ENCODE peak calls at places on chromosome 15, in five cellular contexts. One of them, this sample, is unnamed.

GRCh38 chr15:65375871-65376552 is 1.8 kb downstream of the IGDCC3 start:
- DNase-seq in psoas muscle: no peak
- DNase-seq in cardiac fibroblast: no peak
- DNase-seq in SK-N-SH: no peak
- DNase-seq in AG04449: no peak
- DNase-seq in this sample: no peak

GRCh38 chr15:87207251-87207650 is 1049.3 kb downstream of the NTRK3 start:
- DNase-seq in psoas muscle: no peak
- DNase-seq in cardiac fibroblast: no peak
- DNase-seq in SK-N-SH: no peak
- DNase-seq in AG04449: no peak
- DNase-seq in this sample: no peak

GRCh38 chr15:64693134-64693533 is 82.3 kb downstream of the RBPMS2 start:
- DNase-seq in psoas muscle: peak
- DNase-seq in cardiac fibroblast: peak
- DNase-seq in SK-N-SH: no peak
- DNase-seq in AG04449: peak
- DNase-seq in this sample: peak

GRCh38 chr15:38702178-38702912 is 137.7 kb upstream of the RASGRP1 start:
- DNase-seq in psoas muscle: no peak
- DNase-seq in cardiac fibroblast: no peak
- DNase-seq in SK-N-SH: peak
- DNase-seq in AG04449: no peak
- DNase-seq in this sample: no peak

GRCh38 chr15:70627734-70628541 is 135.4 kb downstream of the UACA start:
- DNase-seq in psoas muscle: no peak
- DNase-seq in cardiac fibroblast: no peak
- DNase-seq in SK-N-SH: peak
- DNase-seq in AG04449: no peak
- DNase-seq in this sample: no peak

GRCh38 chr15:90174140-90174891 is 26.8 kb upstream of the SEMA4B start:
- DNase-seq in psoas muscle: peak
- DNase-seq in cardiac fibroblast: peak
- DNase-seq in SK-N-SH: peak
- DNase-seq in AG04449: no peak
- DNase-seq in this sample: no peak

GRCh38 chr15:75109021-75109690 is 85.8 kb downstream of the PPCDC start:
- DNase-seq in psoas muscle: no peak
- DNase-seq in cardiac fibroblast: no peak
- DNase-seq in SK-N-SH: no peak
- DNase-seq in AG04449: no peak
- DNase-seq in this sample: no peak

GRCh38 chr15:51759557-51760070 is 8.2 kb downstream of the TMOD2 start:
- DNase-seq in psoas muscle: no peak
- DNase-seq in cardiac fibroblast: peak
- DNase-seq in SK-N-SH: no peak
- DNase-seq in AG04449: peak
- DNase-seq in this sample: peak

GRCh38 chr15:59283717-59284336 is 77.2 kb downstream of the LDHAL6B start:
- DNase-seq in psoas muscle: no peak
- DNase-seq in cardiac fibroblast: no peak
- DNase-seq in SK-N-SH: no peak
- DNase-seq in AG04449: no peak
- DNase-seq in this sample: no peak

GRCh38 chr15:58631319-58631718 is 118.2 kb downstream of the ADAM10 start:
- DNase-seq in psoas muscle: no peak
- DNase-seq in cardiac fibroblast: no peak
- DNase-seq in SK-N-SH: no peak
- DNase-seq in AG04449: no peak
- DNase-seq in this sample: no peak

GRCh38 chr15:57507111-57507510 is 84.6 kb upstream of the MYZAP start:
- DNase-seq in psoas muscle: no peak
- DNase-seq in cardiac fibroblast: no peak
- DNase-seq in SK-N-SH: no peak
- DNase-seq in AG04449: no peak
- DNase-seq in this sample: no peak

GRCh38 chr15:40847225-40847961 is 3.5 kb downstream of the SPINT1 start:
- DNase-seq in psoas muscle: peak
- DNase-seq in cardiac fibroblast: peak
- DNase-seq in SK-N-SH: peak
- DNase-seq in AG04449: no peak
- DNase-seq in this sample: no peak
- TF ChIP-seq CTCF in psoas muscle: no peak
- TF ChIP-seq CTCF in cardiac fibroblast: no peak
- TF ChIP-seq CTCF in SK-N-SH: no peak
- TF ChIP-seq CTCF in AG04449: no peak
- TF ChIP-seq CTCF in this sample: no peak

GRCh38 chr15:101251830-101252820 is at the start of gene CHSY1:
- DNase-seq in psoas muscle: peak
- DNase-seq in cardiac fibroblast: peak
- DNase-seq in SK-N-SH: peak
- DNase-seq in AG04449: peak
- DNase-seq in this sample: peak
- TF ChIP-seq CTCF in psoas muscle: peak
- TF ChIP-seq CTCF in cardiac fibroblast: no peak
- TF ChIP-seq CTCF in SK-N-SH: peak
- TF ChIP-seq CTCF in AG04449: peak
- TF ChIP-seq CTCF in this sample: peak

GRCh38 chr15:85545185-85545584 is 164.8 kb downstream of the AKAP13 start:
- DNase-seq in psoas muscle: no peak
- DNase-seq in cardiac fibroblast: peak
- DNase-seq in SK-N-SH: no peak
- DNase-seq in AG04449: no peak
- DNase-seq in this sample: no peak
- TF ChIP-seq CTCF in psoas muscle: no peak
- TF ChIP-seq CTCF in cardiac fibroblast: no peak
- TF ChIP-seq CTCF in SK-N-SH: no peak
- TF ChIP-seq CTCF in AG04449: no peak
- TF ChIP-seq CTCF in this sample: no peak

GRCh38 chr15:92683511-92683834 is 27.9 kb upstream of the FAM174B start:
- DNase-seq in psoas muscle: peak
- DNase-seq in cardiac fibroblast: peak
- DNase-seq in SK-N-SH: no peak
- DNase-seq in AG04449: no peak
- DNase-seq in this sample: no peak
- TF ChIP-seq CTCF in psoas muscle: peak
- TF ChIP-seq CTCF in cardiac fibroblast: no peak
- TF ChIP-seq CTCF in SK-N-SH: no peak
- TF ChIP-seq CTCF in AG04449: peak
- TF ChIP-seq CTCF in this sample: peak

GRCh38 chr15:85314139-85314538 is 66.3 kb upstream of the AKAP13 start:
- DNase-seq in psoas muscle: no peak
- DNase-seq in cardiac fibroblast: no peak
- DNase-seq in SK-N-SH: no peak
- DNase-seq in AG04449: no peak
- DNase-seq in this sample: no peak
- TF ChIP-seq CTCF in psoas muscle: no peak
- TF ChIP-seq CTCF in cardiac fibroblast: no peak
- TF ChIP-seq CTCF in SK-N-SH: no peak
- TF ChIP-seq CTCF in AG04449: no peak
- TF ChIP-seq CTCF in this sample: no peak

GRCh38 chr15:85095566-85095965 is 113.9 kb downstream of the PDE8A start:
- DNase-seq in psoas muscle: no peak
- DNase-seq in cardiac fibroblast: no peak
- DNase-seq in SK-N-SH: no peak
- DNase-seq in AG04449: no peak
- DNase-seq in this sample: no peak

GRCh38 chr15:85094685-85095084 is 113.0 kb downstream of the PDE8A start:
- DNase-seq in psoas muscle: no peak
- DNase-seq in cardiac fibroblast: peak
- DNase-seq in SK-N-SH: no peak
- DNase-seq in AG04449: peak
- DNase-seq in this sample: no peak

GRCh38 chr15:85099195-85099803 is 117.6 kb downstream of the PDE8A start:
- DNase-seq in psoas muscle: no peak
- DNase-seq in cardiac fibroblast: no peak
- DNase-seq in SK-N-SH: no peak
- DNase-seq in AG04449: no peak
- DNase-seq in this sample: no peak

GRCh38 chr15:85097706-85098105 is 116.0 kb downstream of the PDE8A start:
- DNase-seq in psoas muscle: no peak
- DNase-seq in cardiac fibroblast: peak
- DNase-seq in SK-N-SH: no peak
- DNase-seq in AG04449: no peak
- DNase-seq in this sample: no peak

DNA sequence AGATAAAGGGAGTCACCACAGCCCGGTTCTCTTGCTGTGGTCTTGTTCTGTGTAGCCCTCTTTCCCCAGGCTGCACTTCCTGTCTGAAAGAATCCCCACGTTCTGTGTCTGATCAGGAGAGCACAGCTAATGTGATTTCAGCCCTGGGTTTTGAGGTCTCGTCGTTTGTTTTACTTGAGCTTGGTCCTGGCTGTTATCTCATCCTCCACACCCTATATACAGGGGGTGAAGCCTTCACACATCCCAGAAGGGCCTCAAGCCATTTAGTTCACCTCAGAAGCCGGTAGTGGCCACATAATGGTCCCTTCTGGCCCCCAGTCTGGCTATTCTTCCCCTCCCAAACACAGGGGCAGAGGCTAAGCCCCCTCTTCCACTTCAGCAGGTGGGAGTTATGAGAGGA is 115.6 kb downstream of the PDE8A start:
- DNase-seq in psoas muscle: no peak
- DNase-seq in cardiac fibroblast: no peak
- DNase-seq in SK-N-SH: no peak
- DNase-seq in AG04449: no peak
- DNase-seq in this sample: no peak
- TF ChIP-seq CTCF in psoas muscle: no peak
- TF ChIP-seq CTCF in cardiac fibroblast: no peak
- TF ChIP-seq CTCF in SK-N-SH: no peak
- TF ChIP-seq CTCF in AG04449: no peak
- TF ChIP-seq CTCF in this sample: no peak

GRCh38 chr15:45276851-45277250 is 24.8 kb downstream of the SLC28A2 start:
- DNase-seq in psoas muscle: no peak
- DNase-seq in cardiac fibroblast: peak
- DNase-seq in SK-N-SH: peak
- DNase-seq in AG04449: no peak
- DNase-seq in this sample: peak
- TF ChIP-seq CTCF in psoas muscle: peak
- TF ChIP-seq CTCF in cardiac fibroblast: peak
- TF ChIP-seq CTCF in SK-N-SH: peak
- TF ChIP-seq CTCF in AG04449: peak
- TF ChIP-seq CTCF in this sample: peak

DNA sequence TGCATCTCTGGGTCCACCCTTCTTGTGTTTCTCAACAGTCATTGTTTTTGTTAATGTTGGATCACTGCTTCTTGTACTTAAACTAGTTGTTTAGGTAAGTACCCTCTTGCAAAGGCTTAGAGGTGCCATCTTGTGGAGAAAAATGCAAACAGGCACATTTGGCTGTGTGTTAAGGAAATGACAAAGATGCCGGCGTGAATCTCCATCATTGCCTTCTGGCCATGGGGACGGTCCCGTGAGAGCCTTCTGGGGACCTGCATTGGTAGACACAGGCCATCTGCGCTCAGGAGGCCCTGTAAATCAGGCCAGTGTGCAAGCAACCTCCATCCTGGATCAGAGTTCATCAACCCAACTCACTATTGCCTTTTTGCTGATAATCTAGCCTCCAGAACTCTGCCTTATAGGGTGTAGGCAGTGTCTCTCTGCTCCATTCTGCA is 158.6 kb upstream of the NR2E3 start:
- DNase-seq in psoas muscle: no peak
- DNase-seq in cardiac fibroblast: peak
- DNase-seq in SK-N-SH: no peak
- DNase-seq in AG04449: peak
- DNase-seq in this sample: peak
- TF ChIP-seq CTCF in psoas muscle: peak
- TF ChIP-seq CTCF in cardiac fibroblast: peak
- TF ChIP-seq CTCF in SK-N-SH: peak
- TF ChIP-seq CTCF in AG04449: peak
- TF ChIP-seq CTCF in this sample: peak

GRCh38 chr15:69225355-69226027 is 65.1 kb downstream of the GLCE start:
- DNase-seq in psoas muscle: no peak
- DNase-seq in cardiac fibroblast: peak
- DNase-seq in SK-N-SH: peak
- DNase-seq in AG04449: peak
- DNase-seq in this sample: peak
- TF ChIP-seq CTCF in psoas muscle: peak
- TF ChIP-seq CTCF in cardiac fibroblast: peak
- TF ChIP-seq CTCF in SK-N-SH: peak
- TF ChIP-seq CTCF in AG04449: no peak
- TF ChIP-seq CTCF in this sample: peak